ENCODE peak calls at places on chromosomes 3 and 15, in seven cellular contexts. C, P, D, H, W, M and L are unnamed samples.

GRCh38 chr3:133812872-133813271 is 7.3 kb downstream of the SRPRB start:
- DNase-seq in D (no peak), C (no peak), H (no peak), P (no peak), M (no peak), W (no peak), L (no peak)

GRCh38 chr3:65352951-65353350 is 665.2 kb upstream of the ADAMTS9 start:
- DNase-seq in H (no peak), M (no peak), P (no peak), C (no peak), W (no peak), D (no peak), L (no peak)

GRCh38 chr3:97825101-97825500 is 3.3 kb downstream of the CRYBG3 start:
- DNase-seq in C (no peak), D (no peak), H (no peak), W (no peak), P (no peak), M (no peak), L (no peak)

GRCh38 chr3:42830437-42831320 is 21.4 kb downstream of the ACKR2 start:
- DNase-seq in C (no peak), M (peak), W (no peak), H (no peak), P (no peak), D (peak), L (no peak)

GRCh38 chr3:197713477-197713822 is 23.3 kb downstream of the RUBCN start:
- DNase-seq in C (no peak), H (peak), M (no peak), P (no peak), D (no peak), W (no peak), L (no peak)

GRCh38 chr3:179760944-179761343 is 108.1 kb downstream of the USP13 start:
- DNase-seq in D (peak), M (no peak), C (no peak), H (no peak), P (no peak), W (no peak), L (no peak)

GRCh38 chr3:4981688-4982494 is 2.7 kb downstream of the BHLHE40 start:
- DNase-seq in W (no peak), P (no peak), C (no peak), D (no peak), M (no peak), H (no peak), L (no peak)

GRCh38 chr3:175146258-175146657 is 287.1 kb downstream of the NAALADL2 start:
- DNase-seq in P (no peak), H (no peak), C (no peak), W (no peak), M (no peak), D (no peak), L (no peak)

GRCh38 chr3:29694783-29695182 is 413.9 kb downstream of the RBMS3 start:
- DNase-seq in P (no peak), C (no peak), D (no peak), H (no peak), M (peak), W (no peak), L (no peak)

GRCh38 chr3:149845570-149846244 is 32.7 kb downstream of the RNF13 start:
- DNase-seq in D (no peak), P (no peak), H (no peak), W (no peak), C (no peak), M (no peak), L (no peak)

GRCh38 chr3:184003187-184003967 is 14.3 kb downstream of the ABCC5 start:
- DNase-seq in P (no peak), M (no peak), W (no peak), C (no peak), H (no peak), D (no peak), L (no peak)

GRCh38 chr3:122903171-122903570 is 108.3 kb downstream of the SLC49A4 start:
- DNase-seq in C (no peak), D (no peak), P (no peak), M (no peak), H (no peak), W (no peak), L (no peak)

GRCh38 chr3:110598847-110599490 is 472.6 kb upstream of the NECTIN3 start:
- DNase-seq in H (no peak), P (no peak), D (no peak), C (no peak), M (no peak), W (no peak), L (no peak)

GRCh38 chr15:61879219-61879618 is 181.0 kb downstream of the VPS13C start:
- DNase-seq in H (no peak), P (no peak), D (no peak), C (no peak), W (no peak), M (peak), L (no peak)

GRCh38 chr3:100023150-100023549 is 91.2 kb downstream of the FILIP1L start:
- DNase-seq in M (no peak), H (no peak), W (no peak), D (no peak), P (no peak), C (no peak), L (no peak)

GRCh38 chr3:185362850-185363661 is at the start of gene MAP3K13:
- DNase-seq in W (peak), M (peak), C (peak), P (peak), D (peak), H (peak), L (peak)

GRCh38 chr15:70420421-70421196 is 322.9 kb upstream of the TLE3 start:
- DNase-seq in M (no peak), D (no peak), H (peak), P (no peak), W (no peak), C (no peak), L (no peak)